ENCODE peak calls at places on chromosomes 5 and 9, in seven cellular contexts. One of them, this sample, is unnamed.

GRCh38 chr5:633521-633955 is 21.4 kb downstream of the CEP72 start:
- DNase-seq in spleen: peak; percentile 54
- DNase-seq in ovary: no peak
- DNase-seq in heart left ventricle: no peak
- DNase-seq in K562: no peak
- DNase-seq in breast epithelium: no peak
- DNase-seq in GM12892: no peak
- DNase-seq in this sample: peak; percentile 57

GRCh38 chr9:95189230-95190098 is 128.0 kb downstream of the FANCC start:
- DNase-seq in K562: no peak
- DNase-seq in heart left ventricle: peak; percentile 57
- DNase-seq in GM12892: no peak
- DNase-seq in spleen: no peak
- DNase-seq in breast epithelium: no peak
- DNase-seq in ovary: peak; percentile 48
- DNase-seq in this sample: no peak

GRCh38 chr9:112130997-112131396 is 44.1 kb downstream of the SUSD1 start:
- DNase-seq in heart left ventricle: no peak
- DNase-seq in ovary: no peak
- DNase-seq in GM12892: no peak
- DNase-seq in spleen: no peak
- DNase-seq in breast epithelium: no peak
- DNase-seq in K562: no peak
- DNase-seq in this sample: no peak

GRCh38 chr5:33806736-33807442 is 84.9 kb downstream of the ADAMTS12 start:
- DNase-seq in ovary: no peak
- DNase-seq in spleen: no peak
- DNase-seq in K562: no peak
- DNase-seq in GM12892: no peak
- DNase-seq in breast epithelium: no peak
- DNase-seq in heart left ventricle: no peak
- DNase-seq in this sample: no peak

GRCh38 chr5:15021286-15022046 is 149.9 kb upstream of the ANKH start:
- DNase-seq in ovary: no peak
- DNase-seq in K562: no peak
- DNase-seq in heart left ventricle: peak; percentile 31
- DNase-seq in breast epithelium: no peak
- DNase-seq in GM12892: no peak
- DNase-seq in spleen: no peak
- DNase-seq in this sample: peak; percentile 36

GRCh38 chr9:70561805-70562395 is 147.4 kb upstream of the KLF9 start:
- DNase-seq in K562: no peak
- DNase-seq in ovary: no peak
- DNase-seq in heart left ventricle: no peak
- DNase-seq in spleen: no peak
- DNase-seq in GM12892: no peak
- DNase-seq in breast epithelium: no peak
- DNase-seq in this sample: no peak

GRCh38 chr9:1129382-1129781 is 79.2 kb downstream of the DMRT2 start:
- DNase-seq in K562: no peak
- DNase-seq in GM12892: no peak
- DNase-seq in ovary: no peak
- DNase-seq in breast epithelium: no peak
- DNase-seq in spleen: no peak
- DNase-seq in heart left ventricle: no peak
- DNase-seq in this sample: no peak

GRCh38 chr5:8952147-8952546 is 593.7 kb downstream of the SEMA5A start:
- DNase-seq in ovary: no peak
- DNase-seq in breast epithelium: no peak
- DNase-seq in heart left ventricle: no peak
- DNase-seq in spleen: no peak
- DNase-seq in K562: no peak
- DNase-seq in GM12892: no peak
- DNase-seq in this sample: no peak

GRCh38 chr5:87151547-87151946 is 116.1 kb upstream of the RASA1 start:
- DNase-seq in heart left ventricle: no peak
- DNase-seq in GM12892: no peak
- DNase-seq in ovary: no peak
- DNase-seq in K562: no peak
- DNase-seq in breast epithelium: no peak
- DNase-seq in spleen: no peak
- DNase-seq in this sample: peak; percentile 20

GRCh38 chr5:89047591-89047990 is 164.6 kb upstream of the MEF2C start:
- DNase-seq in spleen: no peak
- DNase-seq in GM12892: no peak
- DNase-seq in heart left ventricle: no peak
- DNase-seq in breast epithelium: no peak
- DNase-seq in K562: no peak
- DNase-seq in ovary: no peak
- DNase-seq in this sample: no peak

GRCh38 chr9:96691326-96691725 is 36.2 kb upstream of the PRXL2C start:
- DNase-seq in heart left ventricle: no peak
- DNase-seq in GM12892: no peak
- DNase-seq in spleen: no peak
- DNase-seq in breast epithelium: no peak
- DNase-seq in K562: no peak
- DNase-seq in ovary: no peak
- DNase-seq in this sample: no peak

GRCh38 chr5:84332106-84332505 is 52.6 kb downstream of the EDIL3 start:
- DNase-seq in GM12892: no peak
- DNase-seq in K562: no peak
- DNase-seq in breast epithelium: no peak
- DNase-seq in heart left ventricle: no peak
- DNase-seq in spleen: no peak
- DNase-seq in ovary: no peak
- DNase-seq in this sample: no peak

GRCh38 chr5:139760066-139761056 is 35.2 kb upstream of the PSD2 start:
- DNase-seq in GM12892: no peak
- DNase-seq in spleen: no peak
- DNase-seq in breast epithelium: no peak
- DNase-seq in heart left ventricle: no peak
- DNase-seq in ovary: no peak
- DNase-seq in K562: no peak
- DNase-seq in this sample: peak; percentile 96

GRCh38 chr9:134333234-134333873 is 7.1 kb downstream of the RXRA start:
- DNase-seq in K562: no peak
- DNase-seq in ovary: no peak
- DNase-seq in spleen: no peak
- DNase-seq in breast epithelium: no peak
- DNase-seq in GM12892: no peak
- DNase-seq in heart left ventricle: no peak
- DNase-seq in this sample: no peak

GRCh38 chr9:13665418-13666066 is 386.1 kb upstream of the MPDZ start:
- DNase-seq in ovary: no peak
- DNase-seq in breast epithelium: no peak
- DNase-seq in spleen: no peak
- DNase-seq in K562: no peak
- DNase-seq in GM12892: no peak
- DNase-seq in heart left ventricle: no peak
- DNase-seq in this sample: peak; percentile 9

GRCh38 chr5:172875372-172876279 is 41.6 kb downstream of the ERGIC1 start:
- DNase-seq in K562: no peak
- DNase-seq in heart left ventricle: no peak
- DNase-seq in ovary: no peak
- DNase-seq in breast epithelium: no peak
- DNase-seq in spleen: peak; percentile 19
- DNase-seq in GM12892: no peak
- DNase-seq in this sample: no peak

GRCh38 chr5:115873392-115873791 is 31.7 kb downstream of the AP3S1 start:
- DNase-seq in ovary: no peak
- DNase-seq in spleen: no peak
- DNase-seq in K562: no peak
- DNase-seq in heart left ventricle: no peak
- DNase-seq in breast epithelium: no peak
- DNase-seq in GM12892: no peak
- DNase-seq in this sample: no peak

GRCh38 chr9:75964431-75964830 is 74.0 kb downstream of the PCSK5 start:
- DNase-seq in K562: no peak
- DNase-seq in GM12892: no peak
- DNase-seq in heart left ventricle: no peak
- DNase-seq in ovary: no peak
- DNase-seq in breast epithelium: no peak
- DNase-seq in spleen: no peak
- DNase-seq in this sample: no peak

GRCh38 chr9:92468206-92468605 is 14.1 kb downstream of the ASPN start:
- DNase-seq in heart left ventricle: no peak
- DNase-seq in K562: no peak
- DNase-seq in ovary: no peak
- DNase-seq in GM12892: no peak
- DNase-seq in breast epithelium: no peak
- DNase-seq in spleen: no peak
- DNase-seq in this sample: no peak

GRCh38 chr5:112684737-112685136 is 52.9 kb upstream of the APC start:
- DNase-seq in breast epithelium: no peak
- DNase-seq in heart left ventricle: peak; percentile 49
- DNase-seq in K562: no peak
- DNase-seq in ovary: no peak
- DNase-seq in GM12892: no peak
- DNase-seq in spleen: no peak
- DNase-seq in this sample: no peak

GRCh38 chr5:137312060-137312459 is 187.1 kb downstream of the SPOCK1 start:
- DNase-seq in breast epithelium: no peak
- DNase-seq in ovary: no peak
- DNase-seq in heart left ventricle: no peak
- DNase-seq in spleen: no peak
- DNase-seq in K562: no peak
- DNase-seq in GM12892: no peak
- DNase-seq in this sample: no peak

GRCh38 chr5:54860321-54860720 is 125.1 kb downstream of the ESM1 start:
- DNase-seq in ovary: no peak
- DNase-seq in heart left ventricle: no peak
- DNase-seq in breast epithelium: no peak
- DNase-seq in GM12892: no peak
- DNase-seq in K562: no peak
- DNase-seq in spleen: no peak
- DNase-seq in this sample: no peak

GRCh38 chr9:129682381-129682780 is 16.9 kb downstream of the PRRX2 start:
- DNase-seq in heart left ventricle: no peak
- DNase-seq in spleen: no peak
- DNase-seq in K562: peak; percentile 68
- DNase-seq in ovary: no peak
- DNase-seq in GM12892: no peak
- DNase-seq in breast epithelium: no peak
- DNase-seq in this sample: no peak

GRCh38 chr9:120308495-120308894 is 271.5 kb downstream of the CDK5RAP2 start:
- DNase-seq in heart left ventricle: no peak
- DNase-seq in ovary: no peak
- DNase-seq in K562: no peak
- DNase-seq in GM12892: no peak
- DNase-seq in breast epithelium: no peak
- DNase-seq in spleen: no peak
- DNase-seq in this sample: no peak

GRCh38 chr9:120306561-120306960 is 273.4 kb downstream of the CDK5RAP2 start:
- DNase-seq in breast epithelium: no peak
- DNase-seq in heart left ventricle: no peak
- DNase-seq in GM12892: no peak
- DNase-seq in ovary: no peak
- DNase-seq in K562: no peak
- DNase-seq in spleen: no peak
- DNase-seq in this sample: no peak

GRCh38 chr9:120307599-120307998 is 272.4 kb downstream of the CDK5RAP2 start:
- DNase-seq in ovary: no peak
- DNase-seq in K562: no peak
- DNase-seq in heart left ventricle: no peak
- DNase-seq in spleen: no peak
- DNase-seq in GM12892: no peak
- DNase-seq in breast epithelium: no peak
- DNase-seq in this sample: no peak

GRCh38 chr9:120310035-120310434 is 269.9 kb downstream of the CDK5RAP2 start:
- DNase-seq in breast epithelium: no peak
- DNase-seq in spleen: no peak
- DNase-seq in K562: no peak
- DNase-seq in heart left ventricle: no peak
- DNase-seq in ovary: no peak
- DNase-seq in GM12892: no peak
- DNase-seq in this sample: no peak

GRCh38 chr9:120312031-120312430 is 267.9 kb downstream of the CDK5RAP2 start:
- DNase-seq in breast epithelium: no peak
- DNase-seq in ovary: no peak
- DNase-seq in heart left ventricle: no peak
- DNase-seq in spleen: no peak
- DNase-seq in K562: no peak
- DNase-seq in GM12892: no peak
- DNase-seq in this sample: no peak
- TF ChIP-seq POLR2A in breast epithelium: no peak
- TF ChIP-seq POLR2A in ovary: no peak
- TF ChIP-seq POLR2A in heart left ventricle: no peak
- TF ChIP-seq POLR2A in spleen: no peak
- TF ChIP-seq POLR2A in K562: no peak
- TF ChIP-seq POLR2A in GM12892: no peak
- TF ChIP-seq POLR2A in this sample: no peak

GRCh38 chr9:72353455-72354116 is 11.4 kb downstream of the ZFAND5 start:
- DNase-seq in breast epithelium: no peak
- DNase-seq in spleen: no peak
- DNase-seq in K562: no peak
- DNase-seq in ovary: no peak
- DNase-seq in heart left ventricle: no peak
- DNase-seq in GM12892: no peak
- DNase-seq in this sample: no peak
- TF ChIP-seq POLR2A in breast epithelium: no peak
- TF ChIP-seq POLR2A in spleen: no peak
- TF ChIP-seq POLR2A in K562: peak; percentile 39
- TF ChIP-seq POLR2A in ovary: peak; percentile 29
- TF ChIP-seq POLR2A in heart left ventricle: no peak
- TF ChIP-seq POLR2A in GM12892: peak; percentile 51
- TF ChIP-seq POLR2A in this sample: no peak

DNA sequence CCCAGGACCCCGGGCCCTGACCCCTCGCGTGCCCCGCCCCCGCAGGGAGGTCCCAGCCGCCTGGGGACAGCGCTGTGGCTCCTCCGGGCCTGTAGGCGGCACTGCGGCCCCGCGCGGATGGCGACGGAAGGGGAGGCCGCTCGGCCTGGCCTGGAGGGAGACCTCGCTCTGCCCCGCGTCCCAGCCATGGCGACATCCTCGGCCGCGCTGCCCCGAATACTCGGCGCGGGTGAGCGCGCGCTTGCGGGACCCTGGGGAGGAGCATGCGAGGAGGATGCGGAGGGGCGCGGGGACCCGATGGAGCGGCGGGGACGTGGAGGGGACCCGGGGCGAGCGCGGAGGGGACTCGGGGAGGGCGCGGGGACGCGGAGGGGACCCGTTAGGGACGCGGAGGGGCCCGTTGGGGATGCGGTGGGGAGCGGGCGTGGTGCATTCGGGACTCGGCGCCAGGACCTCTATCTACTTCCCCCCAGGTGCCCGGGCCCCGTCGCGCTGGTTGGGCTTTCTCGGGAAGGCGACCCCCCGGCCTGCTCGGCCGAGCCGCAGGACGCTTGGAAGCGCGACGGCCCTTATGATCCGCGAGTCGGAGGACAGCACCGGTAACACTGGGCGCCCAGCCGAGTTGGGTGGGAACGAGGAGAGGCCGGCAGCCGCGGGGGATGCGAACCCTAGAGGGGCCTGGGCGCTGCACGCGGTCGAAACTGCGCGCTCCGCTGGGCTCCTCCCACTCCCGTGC is at the start of gene MRPS2:
- DNase-seq in GM12892: peak; percentile 97
- DNase-seq in K562: peak; percentile 89
- DNase-seq in ovary: peak; percentile 81
- DNase-seq in breast epithelium: peak; percentile 85
- DNase-seq in spleen: peak; percentile 97
- DNase-seq in heart left ventricle: peak; percentile 90
- DNase-seq in this sample: peak; percentile 96
- TF ChIP-seq POLR2A in GM12892: peak; percentile 82
- TF ChIP-seq POLR2A in K562: peak; percentile 88
- TF ChIP-seq POLR2A in ovary: no peak
- TF ChIP-seq POLR2A in breast epithelium: peak; percentile 17
- TF ChIP-seq POLR2A in spleen: no peak
- TF ChIP-seq POLR2A in heart left ventricle: peak; percentile 33
- TF ChIP-seq POLR2A in this sample: peak; percentile 78

GRCh38 chr5:81971694-81972495 is at the start of gene ATG10:
- DNase-seq in breast epithelium: peak; percentile 87
- DNase-seq in K562: peak; percentile 96
- DNase-seq in heart left ventricle: peak; percentile 94
- DNase-seq in ovary: peak; percentile 94
- DNase-seq in GM12892: peak; percentile 89
- DNase-seq in spleen: peak; percentile 98
- DNase-seq in this sample: peak; percentile 92
- TF ChIP-seq POLR2A in breast epithelium: peak; percentile 95
- TF ChIP-seq POLR2A in K562: peak; percentile 94
- TF ChIP-seq POLR2A in heart left ventricle: peak; percentile 98
- TF ChIP-seq POLR2A in ovary: peak; percentile 98
- TF ChIP-seq POLR2A in GM12892: peak; percentile 88
- TF ChIP-seq POLR2A in spleen: no peak
- TF ChIP-seq POLR2A in this sample: peak; percentile 79

This sample was measured in H54.